ENCODE peak calls at places on chromosomes 11 and 22, in five cellular contexts. One of them, this sample, is unnamed. For H3K4me1, the result is how much of the 10 kb centered on the place peaks cover.

GRCh38 chr11:40722179-40722795 is 737.2 kb downstream of the LRRC4C start:
- DNase-seq in neural progenitor cell: peak
- DNase-seq in Peyer's patch: no peak
- DNase-seq in mesendoderm: peak
- DNase-seq in HAP-1: peak
- DNase-seq in this sample: peak

GRCh38 chr11:29127456-29127855 is 889.4 kb downstream of the KCNA4 start:
- DNase-seq in neural progenitor cell: no peak
- DNase-seq in Peyer's patch: no peak
- DNase-seq in mesendoderm: no peak
- DNase-seq in HAP-1: no peak
- DNase-seq in this sample: no peak

GRCh38 chr11:106697058-106697457 is 321.2 kb downstream of the GUCY1A2 start:
- DNase-seq in neural progenitor cell: no peak
- DNase-seq in Peyer's patch: no peak
- DNase-seq in mesendoderm: no peak
- DNase-seq in HAP-1: no peak
- DNase-seq in this sample: no peak

GRCh38 chr22:46432164-46433068 is 96.9 kb downstream of the TRMU start:
- DNase-seq in neural progenitor cell: no peak
- DNase-seq in Peyer's patch: no peak
- DNase-seq in mesendoderm: no peak
- DNase-seq in HAP-1: no peak
- DNase-seq in this sample: no peak

GRCh38 chr22:28773461-28773867 is 969 bp downstream of the CCDC117 start:
- DNase-seq in neural progenitor cell: no peak
- DNase-seq in Peyer's patch: no peak
- DNase-seq in mesendoderm: no peak
- DNase-seq in HAP-1: no peak
- DNase-seq in this sample: no peak

GRCh38 chr11:46979358-46979757 is 42.8 kb downstream of the CSTPP1 start:
- DNase-seq in neural progenitor cell: no peak
- DNase-seq in Peyer's patch: no peak
- DNase-seq in mesendoderm: no peak
- DNase-seq in HAP-1: no peak
- DNase-seq in this sample: no peak

GRCh38 chr11:20451568-20451967 is 64.1 kb downstream of the PRMT3 start:
- DNase-seq in neural progenitor cell: no peak
- DNase-seq in Peyer's patch: no peak
- DNase-seq in mesendoderm: no peak
- DNase-seq in HAP-1: no peak
- DNase-seq in this sample: no peak

GRCh38 chr11:57499413-57499982 is 16.0 kb downstream of the SLC43A1 start:
- DNase-seq in neural progenitor cell: peak
- DNase-seq in Peyer's patch: peak
- DNase-seq in mesendoderm: peak
- DNase-seq in HAP-1: peak
- DNase-seq in this sample: peak

GRCh38 chr22:42185915-42186439 is 55.4 kb upstream of the CYP2D6 start:
- DNase-seq in neural progenitor cell: no peak
- DNase-seq in Peyer's patch: no peak
- DNase-seq in mesendoderm: no peak
- DNase-seq in HAP-1: no peak
- DNase-seq in this sample: no peak

GRCh38 chr11:86876716-86877234 is 76.4 kb downstream of the PRSS23 start:
- DNase-seq in neural progenitor cell: no peak
- DNase-seq in Peyer's patch: no peak
- DNase-seq in mesendoderm: peak
- DNase-seq in HAP-1: no peak
- DNase-seq in this sample: no peak

GRCh38 chr11:66468691-66469090 is 2.0 kb downstream of the PELI3 start:
- DNase-seq in neural progenitor cell: no peak
- DNase-seq in Peyer's patch: no peak
- DNase-seq in mesendoderm: no peak
- DNase-seq in HAP-1: no peak
- DNase-seq in this sample: no peak

GRCh38 chr11:65968600-65969482 is 7.3 kb downstream of the SART1 start:
- DNase-seq in neural progenitor cell: no peak
- DNase-seq in Peyer's patch: no peak
- DNase-seq in mesendoderm: peak
- DNase-seq in HAP-1: no peak
- DNase-seq in this sample: no peak

GRCh38 chr11:86380295-86380694 is 5.6 kb downstream of the CCDC81 start:
- DNase-seq in neural progenitor cell: no peak
- DNase-seq in Peyer's patch: no peak
- DNase-seq in mesendoderm: no peak
- DNase-seq in HAP-1: no peak
- DNase-seq in this sample: no peak

GRCh38 chr11:120712862-120713770 is 201.6 kb downstream of the GRIK4 start:
- DNase-seq in neural progenitor cell: no peak
- DNase-seq in Peyer's patch: no peak
- DNase-seq in mesendoderm: no peak
- DNase-seq in HAP-1: no peak
- DNase-seq in this sample: no peak

GRCh38 chr11:120717042-120717441 is 205.5 kb downstream of the GRIK4 start:
- DNase-seq in neural progenitor cell: no peak
- DNase-seq in Peyer's patch: no peak
- DNase-seq in mesendoderm: no peak
- DNase-seq in HAP-1: no peak
- DNase-seq in this sample: no peak

GRCh38 chr11:120712014-120712413 is 200.5 kb downstream of the GRIK4 start:
- DNase-seq in neural progenitor cell: no peak
- DNase-seq in Peyer's patch: no peak
- DNase-seq in mesendoderm: no peak
- DNase-seq in HAP-1: no peak
- DNase-seq in this sample: no peak

GRCh38 chr11:120715239-120715638 is 203.7 kb downstream of the GRIK4 start:
- DNase-seq in neural progenitor cell: peak
- DNase-seq in Peyer's patch: no peak
- DNase-seq in mesendoderm: peak
- DNase-seq in HAP-1: peak
- DNase-seq in this sample: no peak

GRCh38 chr11:120714448-120714847 is 202.9 kb downstream of the GRIK4 start:
- DNase-seq in neural progenitor cell: no peak
- DNase-seq in Peyer's patch: no peak
- DNase-seq in mesendoderm: no peak
- DNase-seq in HAP-1: no peak
- DNase-seq in this sample: no peak
- H3K4me3 ChIP-seq in neural progenitor cell: no peak
- H3K4me3 ChIP-seq in Peyer's patch: no peak
- H3K4me3 ChIP-seq in mesendoderm: no peak
- H3K4me3 ChIP-seq in HAP-1: no peak
- H3K4me3 ChIP-seq in this sample: no peak

GRCh38 chr11:58594826-58595225 is 16.0 kb downstream of the ZFP91 start:
- DNase-seq in neural progenitor cell: no peak
- DNase-seq in Peyer's patch: no peak
- DNase-seq in mesendoderm: no peak
- DNase-seq in HAP-1: no peak
- DNase-seq in this sample: no peak

GRCh38 chr11:58596621-58597020 is 17.8 kb downstream of the ZFP91 start:
- DNase-seq in neural progenitor cell: no peak
- DNase-seq in Peyer's patch: no peak
- DNase-seq in mesendoderm: no peak
- DNase-seq in HAP-1: no peak
- DNase-seq in this sample: no peak

GRCh38 chr11:58597749-58598148 is 18.9 kb downstream of the ZFP91 start:
- DNase-seq in neural progenitor cell: no peak
- DNase-seq in Peyer's patch: no peak
- DNase-seq in mesendoderm: no peak
- DNase-seq in HAP-1: no peak
- DNase-seq in this sample: no peak

DNA sequence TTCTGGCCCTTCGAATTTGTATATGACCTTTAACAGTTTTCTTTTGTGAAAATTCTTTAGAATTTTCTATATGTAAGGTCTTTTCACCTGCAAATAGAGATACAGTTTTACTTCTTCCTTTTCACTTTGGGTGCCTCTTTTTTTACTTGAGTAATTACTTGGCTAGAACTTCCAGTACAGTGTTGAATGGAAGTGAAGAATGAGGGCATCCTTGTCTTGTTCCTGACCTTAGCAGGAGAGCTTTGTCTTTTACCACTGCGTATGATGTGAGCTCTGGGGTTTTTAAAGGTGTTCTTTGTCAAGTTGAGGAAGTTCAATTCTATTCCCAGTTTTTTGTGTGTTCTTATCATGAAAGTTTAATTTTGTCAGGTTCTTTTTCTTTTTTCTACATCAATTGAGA is 21.6 kb downstream of the ZFP91 start:
- DNase-seq in neural progenitor cell: no peak
- DNase-seq in Peyer's patch: no peak
- DNase-seq in mesendoderm: no peak
- DNase-seq in HAP-1: no peak
- DNase-seq in this sample: no peak
- H3K4me1 ChIP-seq in neural progenitor cell: under half
- H3K4me1 ChIP-seq in Peyer's patch: under half
- H3K4me1 ChIP-seq in mesendoderm: under half
- H3K4me1 ChIP-seq in HAP-1: under half
- H3K4me1 ChIP-seq in this sample: under half

GRCh38 chr11:68215524-68216170 is 2.6 kb upstream of the KMT5B start:
- DNase-seq in neural progenitor cell: no peak
- DNase-seq in Peyer's patch: no peak
- DNase-seq in mesendoderm: no peak
- DNase-seq in HAP-1: no peak
- DNase-seq in this sample: no peak
- H3K4me3 ChIP-seq in neural progenitor cell: no peak
- H3K4me3 ChIP-seq in Peyer's patch: no peak
- H3K4me3 ChIP-seq in mesendoderm: no peak
- H3K4me3 ChIP-seq in HAP-1: no peak
- H3K4me3 ChIP-seq in this sample: no peak

DNA sequence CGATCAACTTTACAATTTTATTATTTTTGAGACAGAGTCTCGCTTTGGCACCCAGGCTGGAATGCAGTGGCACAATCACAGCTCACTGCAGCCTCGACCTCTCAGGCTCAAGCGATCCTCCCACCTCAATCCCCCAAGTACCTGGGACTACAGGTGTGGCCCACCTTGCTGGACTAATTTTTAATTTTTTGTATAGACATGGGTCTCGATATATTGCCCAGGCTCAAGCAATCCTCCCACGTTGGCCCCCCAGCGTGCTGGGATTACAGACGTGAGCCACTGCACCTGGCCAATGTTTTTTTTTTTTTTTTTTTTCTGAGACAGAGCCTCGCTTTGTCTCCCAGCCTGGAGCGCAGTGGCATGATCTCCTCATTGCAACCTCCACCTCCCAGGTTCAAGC is 2.0 kb upstream of the PPFIA1 start:
- DNase-seq in neural progenitor cell: no peak
- DNase-seq in Peyer's patch: no peak
- DNase-seq in mesendoderm: no peak
- DNase-seq in HAP-1: no peak
- DNase-seq in this sample: no peak
- H3K4me1 ChIP-seq in neural progenitor cell: under half
- H3K4me1 ChIP-seq in Peyer's patch: under half
- H3K4me1 ChIP-seq in mesendoderm: under half
- H3K4me1 ChIP-seq in HAP-1: under half
- H3K4me1 ChIP-seq in this sample: under half

This sample was measured in iPS DF 6.9.